ENCODE peak calls at places on chromosome 22, in nine cellular contexts. S is GM13976, Q is NCI-H524, P is foreskin melanocyte, I is HEK293T, C is tibial artery, T is suprapubic skin, F is NCI-H2029, D is IMR-90. A is an unnamed sample.
A peak's percentile ranks its signal among the peaks of the same experiment; 100 is the strongest.

GRCh38 chr22:48180631-48181030 is 1418.2 kb downstream of the TBC1D22A start:
- DNase-seq in S (no peak), Q (no peak), P (no peak), I (no peak), C (no peak), T (no peak), F (no peak), D (no peak), A (no peak)

GRCh38 chr22:42820075-42820763 is 36.9 kb downstream of the ARFGAP3 start:
- DNase-seq in S (no peak), Q (no peak), P (no peak), I (peak; percentile 41), C (no peak), T (no peak), F (no peak), D (peak; percentile 93), A (peak; percentile 22)

GRCh38 chr22:45925811-45926351 is 51.1 kb downstream of the WNT7B start:
- DNase-seq in S (no peak), Q (no peak), P (no peak), I (no peak), C (no peak), T (no peak), F (no peak), D (no peak), A (no peak)

GRCh38 chr22:47168441-47168840 is 406.0 kb downstream of the TBC1D22A start:
- DNase-seq in S (no peak), Q (no peak), P (no peak), I (no peak), C (peak; percentile 18), T (peak; percentile 42), F (no peak), D (no peak), A (no peak)

GRCh38 chr22:43081968-43082367 is 7.2 kb downstream of the TTLL1 start:
- DNase-seq in S (no peak), Q (no peak), P (no peak), I (no peak), C (no peak), T (no peak), F (no peak), D (peak; percentile 19), A (no peak)

GRCh38 chr22:22931557-22932270 is 44.1 kb downstream of the IGLL5 start:
- DNase-seq in S (peak; percentile 40), Q (no peak), P (no peak), I (no peak), C (no peak), T (no peak), F (no peak), D (no peak), A (no peak)

GRCh38 chr22:29478326-29479276 is 1.4 kb upstream of the NEFH start:
- DNase-seq in S (no peak), Q (no peak), P (no peak), I (peak; percentile 59), C (no peak), T (no peak), F (no peak), D (no peak), A (no peak)

GRCh38 chr22:22552630-22553029 is 6.4 kb downstream of the PRAME start:
- DNase-seq in S (peak; percentile 54), Q (no peak), P (no peak), I (no peak), C (no peak), T (no peak), F (no peak), D (no peak), A (no peak)

GRCh38 chr22:17943533-17944204 is 80.7 kb downstream of the MICAL3 start:
- DNase-seq in S (no peak), Q (no peak), P (no peak), I (no peak), C (no peak), T (no peak), F (peak; percentile 30), D (no peak), A (peak; percentile 60)

GRCh38 chr22:49046546-49047305 is 780.9 kb downstream of the BRD1 start:
- DNase-seq in S (peak; percentile 54), Q (peak; percentile 78), P (no peak), I (peak; percentile 42), C (no peak), T (peak; percentile 61), F (peak; percentile 55), D (no peak), A (peak; percentile 25)

GRCh38 chr22:32764330-32765116 is 37.0 kb upstream of the TIMP3 start:
- DNase-seq in S (no peak), Q (no peak), P (no peak), I (no peak), C (peak; percentile 86), T (peak; percentile 83), F (no peak), D (peak; percentile 96), A (no peak)

GRCh38 chr22:31625661-31626426 is 36.2 kb downstream of the PISD start:
- DNase-seq in S (no peak), Q (no peak), P (no peak), I (no peak), C (no peak), T (no peak), F (no peak), D (peak; percentile 19), A (peak; percentile 59)

GRCh38 chr22:44026630-44027511 is 2.8 kb downstream of the PARVB start:
- DNase-seq in S (peak; percentile 91), Q (no peak), P (peak; percentile 96), I (no peak), C (peak; percentile 84), T (peak; percentile 94), F (no peak), D (peak; percentile 63), A (peak; percentile 75)

GRCh38 chr22:49209452-49210195 is 618.0 kb downstream of the BRD1 start:
- DNase-seq in S (no peak), Q (peak; percentile 61), P (no peak), I (no peak), C (peak; percentile 15), T (peak; percentile 35), F (peak; percentile 31), D (no peak), A (peak; percentile 1)

GRCh38 chr22:45201678-45202332 is 38.1 kb downstream of the NUP50 start:
- DNase-seq in S (no peak), Q (no peak), P (no peak), I (no peak), C (no peak), T (no peak), F (peak; percentile 3), D (peak; percentile 100), A (no peak)

GRCh38 chr22:27676545-27677188 is 124.9 kb downstream of the MN1 start:
- DNase-seq in S (no peak), Q (no peak), P (no peak), I (no peak), C (no peak), T (no peak), F (no peak), D (no peak), A (no peak)

GRCh38 chr22:30251661-30252226 is 5.2 kb upstream of the LIF start:
- DNase-seq in S (no peak), Q (no peak), P (no peak), I (no peak), C (no peak), T (no peak), F (no peak), D (peak; percentile 82), A (no peak)

GRCh38 chr22:42905702-42906183 is 48.7 kb upstream of the ARFGAP3 start:
- DNase-seq in S (no peak), Q (no peak), P (no peak), I (no peak), C (peak; percentile 37), T (no peak), F (peak; percentile 96), D (no peak), A (no peak)

GRCh38 chr22:36775589-36775965 is 342 bp downstream of the IFT27 start:
- DNase-seq in S (peak; percentile 36), Q (no peak), P (no peak), I (peak; percentile 34), C (peak; percentile 46), T (peak; percentile 79), F (peak; percentile 16), D (peak; percentile 5), A (peak; percentile 25)

GRCh38 chr22:47110817-47111443 is 348.5 kb downstream of the TBC1D22A start:
- DNase-seq in S (no peak), Q (no peak), P (no peak), I (no peak), C (no peak), T (peak; percentile 53), F (no peak), D (peak; percentile 61), A (no peak)

GRCh38 chr22:45903355-45904149 is 73.4 kb downstream of the WNT7B start:
- DNase-seq in S (no peak), Q (no peak), P (no peak), I (no peak), C (no peak), T (no peak), F (no peak), D (peak; percentile 69), A (no peak)

GRCh38 chr22:48940266-48940987 is 887.2 kb downstream of the BRD1 start:
- DNase-seq in S (no peak), Q (no peak), P (no peak), I (no peak), C (peak; percentile 10), T (peak; percentile 32), F (no peak), D (no peak), A (no peak)

GRCh38 chr22:25402501-25403283 is 161.8 kb upstream of the GRK3 start:
- DNase-seq in S (peak; percentile 11), Q (no peak), P (no peak), I (no peak), C (no peak), T (no peak), F (no peak), D (peak; percentile 59), A (no peak)

GRCh38 chr22:20305894-20306645 is 13.8 kb downstream of the DGCR6L start:
- DNase-seq in S (no peak), Q (no peak), P (no peak), I (no peak), C (no peak), T (peak; percentile 52), F (no peak), D (no peak), A (no peak)

GRCh38 chr22:39135092-39135896 is 17.2 kb downstream of the CBX7 start:
- DNase-seq in S (peak; percentile 70), Q (peak; percentile 31), P (no peak), I (peak; percentile 70), C (no peak), T (no peak), F (no peak), D (no peak), A (no peak)

A was measured in pons.